ENCODE peak calls at places on chromosomes 3 and 15, in six cellular contexts. Z is chondrocyte; J is activated CD4-positive, alpha-beta T cell treated with anti-CD3 and anti-CD28 coated beads for 1 hour; D is SJSA1; V is NCI-H2081; X is AG10803. B is an unnamed sample.
A peak's percentile ranks its signal among the peaks of the same experiment; 100 is the strongest.

GRCh38 chr3:49165771-49166751 is at the start of gene CCDC71:
- DNase-seq in D (peak; percentile 26), Z (no peak), J (peak; percentile 62), V (peak; percentile 70), X (peak; percentile 59), B (peak; percentile 75)

GRCh38 chr3:45751537-45752242 is 44.6 kb downstream of the SLC6A20 start:
- DNase-seq in D (no peak), V (no peak), Z (no peak), J (no peak), X (no peak), B (no peak)

GRCh38 chr3:55651011-55651410 is 163.9 kb upstream of the WNT5A start:
- DNase-seq in V (no peak), D (no peak), Z (no peak), J (no peak), X (no peak), B (no peak)

GRCh38 chr3:127132876-127133275 is 60.1 kb upstream of the PRR23E start:
- DNase-seq in Z (no peak), X (no peak), D (no peak), V (no peak), J (no peak), B (no peak)

GRCh38 chr3:102225407-102226132 is 209.2 kb upstream of the ZPLD1 start:
- DNase-seq in Z (no peak), V (peak; percentile 78), X (peak; percentile 79), D (peak; percentile 36), J (no peak), B (peak; percentile 55)

GRCh38 chr3:17070560-17070959 is 185.8 kb downstream of the PLCL2 start:
- DNase-seq in Z (no peak), J (no peak), X (peak; percentile 42), V (peak; percentile 89), D (peak; percentile 31), B (peak; percentile 57)

GRCh38 chr3:133258358-133258757 is 141.5 kb upstream of the BFSP2 start:
- DNase-seq in X (no peak), J (no peak), Z (no peak), D (no peak), V (no peak), B (no peak)

GRCh38 chr3:65641041-65641440 is 397.7 kb downstream of the MAGI1 start:
- DNase-seq in D (no peak), X (no peak), Z (no peak), V (no peak), J (no peak), B (no peak)

GRCh38 chr15:66740802-66741201 is 38.8 kb downstream of the SMAD6 start:
- DNase-seq in V (no peak), Z (no peak), D (no peak), J (no peak), X (peak; percentile 74), B (no peak)

B was measured in NCI-H146.